ENCODE peak calls at places on chromosomes 2 and 18, in seven cellular contexts. C is anterior cingulate cortex, P is osteocyte, X is left cardiac atrium, B is AG08396, V is retina, A is posterior cingulate gyrus. K is an unnamed sample.

GRCh38 chr18:77249583-77250500 is at the start of gene GALR1:
- DNase-seq in C (no peak), P (no peak), X (no peak), B (peak; percentile 15), V (peak; percentile 68), A (peak; percentile 13), K (peak; percentile 8)

GRCh38 chr2:197799072-197799471 is 5.3 kb upstream of the PLCL1 start:
- DNase-seq in C (no peak), P (no peak), X (no peak), B (no peak), V (peak; percentile 34), A (no peak), K (no peak)

GRCh38 chr2:48249631-48250473 is 280.1 kb upstream of the STON1 start:
- DNase-seq in C (no peak), P (no peak), X (no peak), B (peak; percentile 33), V (no peak), A (no peak), K (no peak)

GRCh38 chr2:124131271-124131670 is 106.2 kb downstream of the CNTNAP5 start:
- DNase-seq in C (no peak), P (no peak), X (no peak), B (no peak), V (no peak), A (no peak), K (no peak)

GRCh38 chr2:192357216-192357615 is 162.5 kb upstream of the TMEFF2 start:
- DNase-seq in C (no peak), P (no peak), X (no peak), B (no peak), V (no peak), A (no peak), K (no peak)

GRCh38 chr2:165067958-165068612 is 112.8 kb upstream of the SLC38A11 start:
- DNase-seq in C (peak; percentile 53), P (no peak), X (peak; percentile 46), B (peak; percentile 38), V (peak; percentile 91), A (peak; percentile 73), K (peak; percentile 61)

GRCh38 chr2:239504643-239505235 is 103.9 kb upstream of the HDAC4 start:
- DNase-seq in C (no peak), P (no peak), X (no peak), B (no peak), V (no peak), A (no peak), K (no peak)

GRCh38 chr2:207148025-207148424 is 17.7 kb downstream of the KLF7 start:
- DNase-seq in C (no peak), P (no peak), X (no peak), B (no peak), V (no peak), A (no peak), K (peak; percentile 34)

GRCh38 chr2:177579486-177580036 is 187.0 kb downstream of the AGPS start:
- DNase-seq in C (no peak), P (no peak), X (no peak), B (no peak), V (no peak), A (no peak), K (no peak)